ENCODE peak calls at places on chromosome 2, in four cellular contexts. One of them, this sample, is unnamed.

GRCh38 chr2:55493220-55493619 is 26.3 kb upstream of the CFAP36 start:
- DNase-seq in heart right ventricle: no peak
- DNase-seq in GM23338: no peak
- DNase-seq in neural progenitor cell: no peak
- DNase-seq in this sample: no peak

GRCh38 chr2:234881413-234882241 is 70.2 kb upstream of the SH3BP4 start:
- DNase-seq in neural progenitor cell: peak; percentile 73
- DNase-seq in GM23338: peak; percentile 94
- DNase-seq in heart right ventricle: peak; percentile 91
- DNase-seq in this sample: peak; percentile 16

GRCh38 chr2:25669520-25669919 is 3.9 kb downstream of the DTNB start:
- DNase-seq in heart right ventricle: no peak
- DNase-seq in GM23338: peak; percentile 65
- DNase-seq in neural progenitor cell: peak; percentile 55
- DNase-seq in this sample: no peak

GRCh38 chr2:138724296-138724695 is 55.9 kb downstream of the NXPH2 start:
- DNase-seq in GM23338: no peak
- DNase-seq in heart right ventricle: no peak
- DNase-seq in neural progenitor cell: peak; percentile 81
- DNase-seq in this sample: no peak

GRCh38 chr2:114119846-114120348 is 230.0 kb downstream of the ACTR3 start:
- DNase-seq in heart right ventricle: no peak
- DNase-seq in neural progenitor cell: no peak
- DNase-seq in GM23338: no peak
- DNase-seq in this sample: no peak

GRCh38 chr2:875687-876615 is 74.7 kb upstream of the SNTG2 start:
- DNase-seq in GM23338: no peak
- DNase-seq in heart right ventricle: no peak
- DNase-seq in neural progenitor cell: no peak
- DNase-seq in this sample: no peak

GRCh38 chr2:134231965-134232340 is 21.9 kb upstream of the MGAT5 start:
- DNase-seq in heart right ventricle: no peak
- DNase-seq in GM23338: no peak
- DNase-seq in neural progenitor cell: no peak
- DNase-seq in this sample: no peak

GRCh38 chr2:123808243-123808642 is 216.8 kb upstream of the CNTNAP5 start:
- DNase-seq in GM23338: peak; percentile 63
- DNase-seq in neural progenitor cell: peak; percentile 3
- DNase-seq in heart right ventricle: no peak
- DNase-seq in this sample: no peak

GRCh38 chr2:14677039-14677438 is 44.5 kb downstream of the LRATD1 start:
- DNase-seq in neural progenitor cell: peak; percentile 42
- DNase-seq in heart right ventricle: no peak
- DNase-seq in GM23338: peak; percentile 38
- DNase-seq in this sample: no peak

GRCh38 chr2:66901344-66901743 is 466.4 kb downstream of the MEIS1 start:
- DNase-seq in GM23338: no peak
- DNase-seq in neural progenitor cell: no peak
- DNase-seq in heart right ventricle: peak; percentile 22
- DNase-seq in this sample: no peak

GRCh38 chr2:234725528-234726264 is 226.1 kb upstream of the SH3BP4 start:
- DNase-seq in heart right ventricle: no peak
- DNase-seq in GM23338: no peak
- DNase-seq in neural progenitor cell: no peak
- DNase-seq in this sample: no peak

GRCh38 chr2:22885245-22885644 is 499.7 kb upstream of the KLHL29 start:
- DNase-seq in heart right ventricle: no peak
- DNase-seq in neural progenitor cell: no peak
- DNase-seq in GM23338: peak; percentile 39
- DNase-seq in this sample: no peak

DNA sequence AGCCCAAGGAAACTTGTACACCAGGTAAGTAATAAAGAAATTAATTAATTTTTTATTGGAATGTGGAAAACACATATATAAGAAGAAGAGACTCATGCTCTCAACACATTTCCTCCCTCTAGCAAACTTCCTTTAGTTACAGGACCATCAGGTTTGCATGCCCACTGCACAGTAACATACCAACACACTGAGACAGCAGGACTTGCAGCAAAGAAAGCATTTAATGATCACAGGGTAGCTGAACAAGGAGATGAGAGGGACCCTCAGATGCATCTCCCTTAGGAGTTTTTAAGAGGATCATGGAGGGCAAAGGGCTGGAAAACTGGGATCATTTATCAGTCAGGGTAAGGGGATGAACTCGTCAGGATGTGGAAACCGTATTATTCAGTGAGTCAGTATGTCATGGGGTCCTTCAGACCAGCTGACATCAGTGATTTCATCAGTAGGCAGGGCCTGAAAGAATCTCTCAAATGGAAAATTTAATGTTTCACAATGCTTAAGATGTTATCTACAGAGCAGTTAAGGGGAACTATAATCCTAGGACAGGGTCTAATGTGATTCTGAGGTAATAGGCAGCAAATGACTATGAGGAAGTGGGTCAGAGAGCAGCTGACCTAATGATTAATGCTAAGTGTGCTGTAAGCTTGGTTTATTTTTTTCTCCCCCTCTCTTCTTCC is 193.8 kb upstream of the RND3 start:
- DNase-seq in GM23338: no peak
- DNase-seq in neural progenitor cell: no peak
- DNase-seq in heart right ventricle: no peak
- DNase-seq in this sample: no peak
- H3K27ac ChIP-seq in GM23338: no peak overlapping the region
- H3K27ac ChIP-seq in neural progenitor cell: no peak overlapping the region
- H3K27ac ChIP-seq in heart right ventricle: no peak overlapping the region
- H3K27ac ChIP-seq in this sample: no peak overlapping the region

GRCh38 chr2:101763496-101764333 is 66.2 kb downstream of the MAP4K4 start:
- DNase-seq in heart right ventricle: no peak
- DNase-seq in neural progenitor cell: no peak
- DNase-seq in GM23338: no peak
- DNase-seq in this sample: no peak
- H3K4me1 ChIP-seq in heart right ventricle: peaks cover 80% of the 10 kb centered on the region
- H3K4me1 ChIP-seq in neural progenitor cell: peaks cover 70% of the 10 kb centered on the region
- H3K4me1 ChIP-seq in GM23338: peaks cover 73% of the 10 kb centered on the region
- H3K4me1 ChIP-seq in this sample: peaks cover 20% of the 10 kb centered on the region

GRCh38 chr2:62347563-62348270 is 151.8 kb downstream of the B3GNT2 start:
- DNase-seq in neural progenitor cell: no peak
- DNase-seq in GM23338: no peak
- DNase-seq in heart right ventricle: no peak
- DNase-seq in this sample: no peak

GRCh38 chr2:62354771-62355550 is 151.0 kb downstream of the TMEM17 start:
- DNase-seq in GM23338: peak; percentile 92
- DNase-seq in heart right ventricle: no peak
- DNase-seq in neural progenitor cell: no peak
- DNase-seq in this sample: no peak

GRCh38 chr2:62349788-62350187 is 153.9 kb downstream of the B3GNT2 start:
- DNase-seq in heart right ventricle: no peak
- DNase-seq in GM23338: no peak
- DNase-seq in neural progenitor cell: no peak
- DNase-seq in this sample: no peak

GRCh38 chr2:62348700-62349099 is 152.8 kb downstream of the B3GNT2 start:
- DNase-seq in GM23338: no peak
- DNase-seq in neural progenitor cell: no peak
- DNase-seq in heart right ventricle: no peak
- DNase-seq in this sample: no peak

DNA sequence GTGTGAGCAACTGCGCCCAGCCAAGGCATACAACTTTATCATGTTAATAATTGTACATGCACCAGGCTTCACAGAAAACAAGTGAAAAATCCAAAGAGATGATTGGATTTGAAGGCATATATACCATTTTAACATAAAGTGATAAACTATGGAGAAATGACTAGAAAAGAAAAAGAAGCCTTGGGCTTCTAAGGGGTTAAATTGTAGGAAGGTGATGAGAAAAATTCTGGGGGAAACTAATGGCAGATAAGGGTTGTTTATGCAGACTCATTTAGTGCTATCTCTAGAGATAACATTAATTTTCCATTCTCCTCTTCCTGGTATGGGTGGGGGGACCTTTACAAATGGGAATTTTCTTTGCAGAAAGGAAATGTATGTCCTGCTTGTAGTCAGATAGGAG is 154.0 kb downstream of the TMEM17 start:
- DNase-seq in GM23338: no peak
- DNase-seq in neural progenitor cell: no peak
- DNase-seq in heart right ventricle: no peak
- DNase-seq in this sample: no peak
- H3K27ac ChIP-seq in GM23338: no peak overlapping the region
- H3K27ac ChIP-seq in neural progenitor cell: no peak overlapping the region
- H3K27ac ChIP-seq in heart right ventricle: no peak overlapping the region
- H3K27ac ChIP-seq in this sample: no peak overlapping the region

DNA sequence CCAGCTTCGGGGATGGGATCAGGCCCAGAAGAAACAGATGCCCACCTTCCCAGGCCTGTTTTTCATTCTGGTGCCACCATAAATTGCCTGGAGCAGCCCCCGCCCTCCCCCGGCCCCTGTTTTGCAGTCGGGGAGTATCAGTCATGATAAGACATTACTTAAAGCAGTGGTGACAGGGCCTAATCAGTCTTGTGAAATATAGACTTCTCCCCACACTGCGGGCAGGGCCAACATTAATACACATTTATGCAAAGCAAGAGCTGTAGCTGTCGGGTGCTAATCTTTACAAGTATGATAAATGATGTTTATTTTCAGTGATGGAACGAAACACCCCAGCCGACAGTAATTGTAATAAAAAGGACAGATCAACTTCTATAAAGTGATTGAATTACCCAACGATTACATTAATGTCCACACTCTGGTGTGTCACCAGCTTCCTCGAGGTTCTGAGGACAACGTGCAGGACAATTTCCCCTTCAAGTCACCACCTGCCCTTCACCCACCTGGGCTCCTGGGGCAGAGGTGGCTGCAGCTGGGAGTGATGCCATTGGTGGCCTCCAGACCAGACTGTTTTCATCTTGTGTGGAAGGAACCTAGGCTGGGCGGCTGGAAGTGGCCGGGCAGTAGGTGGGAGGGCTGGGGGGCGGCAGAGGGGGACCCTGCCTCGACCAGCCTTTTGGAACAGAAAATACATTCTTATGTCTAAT is 226.0 kb downstream of the TFCP2L1 start:
- DNase-seq in neural progenitor cell: no peak
- DNase-seq in heart right ventricle: no peak
- DNase-seq in GM23338: no peak
- DNase-seq in this sample: no peak
- H3K4me1 ChIP-seq in neural progenitor cell: peaks cover 12% of the 10 kb centered on the region
- H3K4me1 ChIP-seq in heart right ventricle: no peaks in the 10 kb centered on the region
- H3K4me1 ChIP-seq in GM23338: peaks cover 4% of the 10 kb centered on the region
- H3K4me1 ChIP-seq in this sample: no peaks in the 10 kb centered on the region

GRCh38 chr2:6917761-6918421 is 679 bp downstream of the RNF144A start:
- DNase-seq in GM23338: peak; percentile 49
- DNase-seq in heart right ventricle: no peak
- DNase-seq in neural progenitor cell: peak; percentile 61
- DNase-seq in this sample: no peak
- H3K27ac ChIP-seq in GM23338: no peak overlapping the region
- H3K27ac ChIP-seq in heart right ventricle: peak overlapping the region; percentile 90
- H3K27ac ChIP-seq in neural progenitor cell: no peak overlapping the region
- H3K27ac ChIP-seq in this sample: peak overlapping the region; percentile 45

DNA sequence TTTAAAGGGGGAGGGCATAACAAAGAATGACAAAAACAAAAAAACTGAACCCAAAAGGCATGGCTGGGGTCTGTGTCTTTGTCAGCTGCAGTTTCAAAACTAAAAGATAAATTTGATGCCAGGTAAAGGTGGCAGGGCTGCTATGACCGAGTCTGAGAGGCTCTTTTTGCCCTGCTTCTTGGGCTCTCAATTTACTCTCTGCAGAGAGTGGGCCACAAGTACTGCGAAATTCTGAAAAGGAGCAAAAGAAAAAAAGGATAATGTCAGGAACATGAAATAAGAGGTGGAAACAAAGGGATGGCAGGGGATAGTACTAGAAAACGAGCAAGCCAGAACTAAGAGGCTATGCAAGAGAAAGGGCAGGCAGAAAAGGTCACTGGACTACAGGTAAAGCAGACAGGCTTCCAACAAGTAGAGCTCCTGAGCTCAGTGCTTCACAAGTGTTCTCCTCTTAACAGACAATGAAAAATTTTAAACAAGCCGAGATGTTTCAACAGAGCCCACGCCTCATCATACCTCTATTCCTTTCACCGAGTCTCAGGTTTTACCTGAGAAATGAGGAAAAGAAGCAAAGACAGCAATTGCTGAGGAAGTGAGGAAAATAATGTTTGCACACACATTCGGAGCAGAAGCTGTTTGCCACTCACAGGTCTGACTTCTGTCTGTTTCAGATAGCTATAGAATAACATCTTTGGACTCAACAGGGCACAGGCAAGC is 7.3 kb downstream of the IRS1 start:
- DNase-seq in heart right ventricle: no peak
- DNase-seq in neural progenitor cell: no peak
- DNase-seq in GM23338: peak; percentile 8
- DNase-seq in this sample: no peak
- H3K4me1 ChIP-seq in heart right ventricle: peaks cover 88% of the 10 kb centered on the region
- H3K4me1 ChIP-seq in neural progenitor cell: peaks cover 33% of the 10 kb centered on the region
- H3K4me1 ChIP-seq in GM23338: peaks cover 55% of the 10 kb centered on the region
- H3K4me1 ChIP-seq in this sample: peaks cover 13% of the 10 kb centered on the region

GRCh38 chr2:174049895-174050294 is 84.7 kb upstream of the SP3 start:
- DNase-seq in neural progenitor cell: no peak
- DNase-seq in heart right ventricle: no peak
- DNase-seq in GM23338: no peak
- DNase-seq in this sample: no peak

GRCh38 chr2:174052639-174052976 is 87.4 kb upstream of the SP3 start:
- DNase-seq in neural progenitor cell: no peak
- DNase-seq in heart right ventricle: no peak
- DNase-seq in GM23338: no peak
- DNase-seq in this sample: no peak

GRCh38 chr2:174051741-174052638 is 86.8 kb upstream of the SP3 start:
- DNase-seq in neural progenitor cell: peak; percentile 46
- DNase-seq in heart right ventricle: no peak
- DNase-seq in GM23338: peak; percentile 58
- DNase-seq in this sample: no peak

GRCh38 chr2:174053285-174053684 is 88.1 kb upstream of the SP3 start:
- DNase-seq in neural progenitor cell: peak; percentile 50
- DNase-seq in GM23338: peak; percentile 24
- DNase-seq in heart right ventricle: no peak
- DNase-seq in this sample: no peak

DNA sequence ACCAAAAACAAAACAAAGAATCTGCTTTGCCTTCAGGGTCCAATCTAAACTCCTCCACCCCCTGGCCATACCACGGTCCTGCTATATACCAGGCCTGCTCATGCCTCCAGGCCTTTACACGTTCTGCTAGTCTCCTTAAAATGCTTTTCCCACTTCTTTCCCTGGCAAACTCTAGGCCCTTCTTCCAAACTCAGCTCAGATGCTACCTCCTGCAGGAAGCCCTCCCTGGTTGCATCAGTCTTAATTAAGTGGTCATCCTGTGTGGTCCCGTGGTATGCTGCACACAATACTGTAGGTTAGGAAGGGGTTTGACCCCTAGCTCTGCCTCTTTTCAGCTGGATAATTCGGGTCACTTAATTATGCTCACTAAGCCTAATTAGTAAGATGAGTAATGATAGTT is 85.9 kb upstream of the SP3 start:
- DNase-seq in GM23338: peak; percentile 44
- DNase-seq in neural progenitor cell: peak; percentile 36
- DNase-seq in heart right ventricle: no peak
- DNase-seq in this sample: no peak
- H3K27ac ChIP-seq in GM23338: peak overlapping the region; percentile 55
- H3K27ac ChIP-seq in neural progenitor cell: no peak overlapping the region
- H3K27ac ChIP-seq in heart right ventricle: no peak overlapping the region
- H3K27ac ChIP-seq in this sample: no peak overlapping the region

DNA sequence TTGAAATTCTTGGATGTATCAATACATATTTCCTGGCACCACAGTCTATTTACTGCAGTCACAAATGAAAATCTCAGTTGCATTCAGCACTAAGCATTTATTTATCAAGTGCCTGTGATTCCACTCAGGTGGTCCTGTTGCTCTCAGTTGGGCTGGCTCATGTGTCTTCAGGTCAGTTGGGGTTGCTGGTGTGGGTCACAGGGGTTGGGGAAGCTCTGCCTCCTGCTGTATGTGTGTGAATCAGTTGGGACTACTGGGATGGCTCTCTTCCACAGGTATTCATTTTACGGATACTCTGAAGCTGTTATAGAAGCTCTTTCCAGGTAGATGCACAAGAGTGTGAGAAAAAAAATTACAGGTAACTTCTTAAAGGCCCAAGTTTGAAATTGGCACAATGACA is 249.0 kb upstream of the GCFC2 start:
- DNase-seq in heart right ventricle: no peak
- DNase-seq in GM23338: no peak
- DNase-seq in neural progenitor cell: no peak
- DNase-seq in this sample: no peak
- H3K4me1 ChIP-seq in heart right ventricle: no peaks in the 10 kb centered on the region
- H3K4me1 ChIP-seq in GM23338: peaks cover 10% of the 10 kb centered on the region
- H3K4me1 ChIP-seq in neural progenitor cell: peaks cover 20% of the 10 kb centered on the region
- H3K4me1 ChIP-seq in this sample: no peaks in the 10 kb centered on the region

This sample was measured in effector memory CD4-positive, alpha-beta T cell.